ENCODE peak calls at places on chromosomes 16 and 17, in nine cellular contexts. One of them, this sample, is unnamed.

GRCh38 chr16:50946606-50947005 is 204.5 kb downstream of the SALL1 start:
- DNase-seq in H1: no peak
- DNase-seq in GM23248: no peak
- DNase-seq in adrenal gland: no peak
- DNase-seq in transverse colon: no peak
- DNase-seq in naive thymus-derived CD4-positive, alpha-beta T cell: no peak
- DNase-seq in CD8-positive, alpha-beta T cell: no peak
- DNase-seq in effector memory CD4-positive, alpha-beta T cell: no peak
- DNase-seq in pancreas: no peak
- DNase-seq in this sample: no peak

GRCh38 chr16:12120331-12120981 is 143.9 kb downstream of the SNX29 start:
- DNase-seq in H1: no peak
- DNase-seq in GM23248: no peak
- DNase-seq in adrenal gland: peak; percentile 65
- DNase-seq in transverse colon: peak; percentile 13
- DNase-seq in naive thymus-derived CD4-positive, alpha-beta T cell: no peak
- DNase-seq in CD8-positive, alpha-beta T cell: no peak
- DNase-seq in effector memory CD4-positive, alpha-beta T cell: no peak
- DNase-seq in pancreas: no peak
- DNase-seq in this sample: no peak

GRCh38 chr16:15808071-15808470 is 48.8 kb downstream of the MYH11 start:
- DNase-seq in H1: no peak
- DNase-seq in GM23248: no peak
- DNase-seq in adrenal gland: no peak
- DNase-seq in transverse colon: no peak
- DNase-seq in naive thymus-derived CD4-positive, alpha-beta T cell: no peak
- DNase-seq in CD8-positive, alpha-beta T cell: no peak
- DNase-seq in effector memory CD4-positive, alpha-beta T cell: no peak
- DNase-seq in pancreas: no peak
- DNase-seq in this sample: no peak

GRCh38 chr17:28317965-28318758 is 838 bp upstream of the TMEM97 start:
- DNase-seq in H1: no peak
- DNase-seq in GM23248: peak; percentile 30
- DNase-seq in adrenal gland: no peak
- DNase-seq in transverse colon: no peak
- DNase-seq in naive thymus-derived CD4-positive, alpha-beta T cell: no peak
- DNase-seq in CD8-positive, alpha-beta T cell: no peak
- DNase-seq in effector memory CD4-positive, alpha-beta T cell: no peak
- DNase-seq in pancreas: no peak
- DNase-seq in this sample: no peak

GRCh38 chr17:56373981-56374380 is 219.5 kb upstream of the NOG start:
- DNase-seq in H1: no peak
- DNase-seq in GM23248: no peak
- DNase-seq in adrenal gland: no peak
- DNase-seq in transverse colon: no peak
- DNase-seq in naive thymus-derived CD4-positive, alpha-beta T cell: no peak
- DNase-seq in CD8-positive, alpha-beta T cell: no peak
- DNase-seq in effector memory CD4-positive, alpha-beta T cell: no peak
- DNase-seq in pancreas: no peak
- DNase-seq in this sample: no peak

GRCh38 chr17:76477576-76477975 is 10.2 kb downstream of the AANAT start:
- DNase-seq in H1: no peak
- DNase-seq in GM23248: no peak
- DNase-seq in adrenal gland: no peak
- DNase-seq in transverse colon: no peak
- DNase-seq in naive thymus-derived CD4-positive, alpha-beta T cell: no peak
- DNase-seq in CD8-positive, alpha-beta T cell: no peak
- DNase-seq in effector memory CD4-positive, alpha-beta T cell: no peak
- DNase-seq in pancreas: no peak
- DNase-seq in this sample: no peak

GRCh38 chr17:50638572-50638850 is 3.8 kb downstream of the ABCC3 start:
- DNase-seq in H1: no peak
- DNase-seq in GM23248: peak; percentile 83
- DNase-seq in adrenal gland: no peak
- DNase-seq in transverse colon: no peak
- DNase-seq in naive thymus-derived CD4-positive, alpha-beta T cell: no peak
- DNase-seq in CD8-positive, alpha-beta T cell: no peak
- DNase-seq in effector memory CD4-positive, alpha-beta T cell: no peak
- DNase-seq in pancreas: no peak
- DNase-seq in this sample: no peak

GRCh38 chr16:49527621-49528020 is 154.0 kb downstream of the C16orf78 start:
- DNase-seq in H1: no peak
- DNase-seq in GM23248: no peak
- DNase-seq in adrenal gland: no peak
- DNase-seq in transverse colon: no peak
- DNase-seq in naive thymus-derived CD4-positive, alpha-beta T cell: no peak
- DNase-seq in CD8-positive, alpha-beta T cell: no peak
- DNase-seq in effector memory CD4-positive, alpha-beta T cell: no peak
- DNase-seq in pancreas: no peak
- DNase-seq in this sample: no peak

GRCh38 chr16:87333101-87333500 is 15.9 kb upstream of the C16orf95 start:
- DNase-seq in H1: no peak
- DNase-seq in GM23248: no peak
- DNase-seq in adrenal gland: no peak
- DNase-seq in transverse colon: no peak
- DNase-seq in naive thymus-derived CD4-positive, alpha-beta T cell: no peak
- DNase-seq in CD8-positive, alpha-beta T cell: no peak
- DNase-seq in effector memory CD4-positive, alpha-beta T cell: no peak
- DNase-seq in pancreas: no peak
- DNase-seq in this sample: no peak

GRCh38 chr16:26645629-26646028 is 421.1 kb upstream of the C16orf82 start:
- DNase-seq in H1: no peak
- DNase-seq in GM23248: peak; percentile 10
- DNase-seq in adrenal gland: peak; percentile 15
- DNase-seq in transverse colon: no peak
- DNase-seq in naive thymus-derived CD4-positive, alpha-beta T cell: no peak
- DNase-seq in CD8-positive, alpha-beta T cell: peak; percentile 27
- DNase-seq in effector memory CD4-positive, alpha-beta T cell: peak; percentile 8
- DNase-seq in pancreas: no peak
- DNase-seq in this sample: peak; percentile 44

GRCh38 chr16:59113009-59113408 is 378.9 kb upstream of the GOT2 start:
- DNase-seq in H1: no peak
- DNase-seq in GM23248: no peak
- DNase-seq in adrenal gland: no peak
- DNase-seq in transverse colon: no peak
- DNase-seq in naive thymus-derived CD4-positive, alpha-beta T cell: no peak
- DNase-seq in CD8-positive, alpha-beta T cell: no peak
- DNase-seq in effector memory CD4-positive, alpha-beta T cell: no peak
- DNase-seq in pancreas: no peak
- DNase-seq in this sample: no peak

GRCh38 chr17:75295220-75296158 is 6.3 kb upstream of the SLC25A19 start:
- DNase-seq in H1: no peak
- DNase-seq in GM23248: no peak
- DNase-seq in adrenal gland: peak; percentile 62
- DNase-seq in transverse colon: peak; percentile 38
- DNase-seq in naive thymus-derived CD4-positive, alpha-beta T cell: no peak
- DNase-seq in CD8-positive, alpha-beta T cell: no peak
- DNase-seq in effector memory CD4-positive, alpha-beta T cell: no peak
- DNase-seq in pancreas: no peak
- DNase-seq in this sample: no peak

DNA sequence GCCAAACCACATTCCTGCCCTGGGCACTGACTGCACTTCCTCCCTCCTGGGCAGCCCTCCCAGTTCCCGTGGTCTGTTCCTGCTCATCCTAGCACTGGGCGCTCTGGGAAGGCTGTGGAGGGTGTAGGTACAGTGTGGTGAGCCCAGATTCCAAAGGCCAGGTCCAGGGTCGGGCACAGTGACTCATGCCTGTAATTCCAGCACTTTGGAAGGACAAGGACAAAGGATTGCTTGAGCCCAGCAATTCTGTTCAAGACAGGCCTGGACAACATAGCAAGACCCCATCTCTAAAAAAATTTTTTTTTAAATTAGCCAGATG is 30.6 kb downstream of the C16orf74 start:
- DNase-seq in H1: no peak
- DNase-seq in GM23248: peak; percentile 15
- DNase-seq in adrenal gland: no peak
- DNase-seq in transverse colon: peak; percentile 49
- DNase-seq in naive thymus-derived CD4-positive, alpha-beta T cell: no peak
- DNase-seq in CD8-positive, alpha-beta T cell: no peak
- DNase-seq in effector memory CD4-positive, alpha-beta T cell: no peak
- DNase-seq in pancreas: no peak
- DNase-seq in this sample: no peak
- H3K4me1 ChIP-seq in H1: no peaks in the 10 kb centered on the region
- H3K4me1 ChIP-seq in GM23248: no peaks in the 10 kb centered on the region
- H3K4me1 ChIP-seq in adrenal gland: peaks cover 5% of the 10 kb centered on the region
- H3K4me1 ChIP-seq in transverse colon: no peaks in the 10 kb centered on the region
- H3K4me1 ChIP-seq in naive thymus-derived CD4-positive, alpha-beta T cell: no peaks in the 10 kb centered on the region
- H3K4me1 ChIP-seq in CD8-positive, alpha-beta T cell: peaks cover 19% of the 10 kb centered on the region
- H3K4me1 ChIP-seq in effector memory CD4-positive, alpha-beta T cell: no peaks in the 10 kb centered on the region
- H3K4me1 ChIP-seq in pancreas: no peaks in the 10 kb centered on the region
- H3K4me1 ChIP-seq in this sample: peaks cover 30% of the 10 kb centered on the region

DNA sequence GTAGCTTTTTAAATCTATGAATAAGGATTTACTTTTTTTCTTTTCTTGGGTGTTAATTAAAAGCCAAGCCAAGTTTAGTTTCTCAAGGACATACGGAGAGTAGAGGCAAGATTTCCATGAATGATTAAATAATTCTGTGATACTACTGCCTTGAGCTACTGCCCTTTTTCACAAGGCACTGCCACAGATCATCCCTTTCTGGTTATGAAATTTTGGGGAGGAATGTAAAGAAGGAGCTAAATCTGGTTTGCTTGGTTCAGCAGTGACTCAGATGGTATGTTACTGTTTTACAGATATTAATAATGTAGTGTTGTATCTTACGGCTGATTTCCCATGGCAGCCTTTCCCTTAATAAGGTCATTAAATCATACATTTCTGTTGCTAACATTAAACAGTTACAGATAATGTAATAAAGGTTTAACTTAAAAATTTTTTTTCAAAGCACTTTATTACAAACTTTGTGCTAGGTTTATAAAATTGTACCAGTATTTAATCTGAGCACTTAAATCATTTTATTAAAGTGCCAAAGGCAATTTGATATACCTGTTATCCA is 2.6 kb downstream of the WSB1 start:
- DNase-seq in H1: no peak
- DNase-seq in GM23248: peak; percentile 90
- DNase-seq in adrenal gland: no peak
- DNase-seq in transverse colon: no peak
- DNase-seq in naive thymus-derived CD4-positive, alpha-beta T cell: no peak
- DNase-seq in CD8-positive, alpha-beta T cell: no peak
- DNase-seq in effector memory CD4-positive, alpha-beta T cell: no peak
- DNase-seq in pancreas: no peak
- DNase-seq in this sample: no peak
- H3K4me1 ChIP-seq in H1: no peaks in the 10 kb centered on the region
- H3K4me1 ChIP-seq in GM23248: peaks cover 29% of the 10 kb centered on the region
- H3K4me1 ChIP-seq in adrenal gland: peaks cover 63% of the 10 kb centered on the region
- H3K4me1 ChIP-seq in transverse colon: peaks cover 40% of the 10 kb centered on the region
- H3K4me1 ChIP-seq in naive thymus-derived CD4-positive, alpha-beta T cell: peaks cover 26% of the 10 kb centered on the region
- H3K4me1 ChIP-seq in CD8-positive, alpha-beta T cell: peaks cover 45% of the 10 kb centered on the region
- H3K4me1 ChIP-seq in effector memory CD4-positive, alpha-beta T cell: peaks cover 27% of the 10 kb centered on the region
- H3K4me1 ChIP-seq in pancreas: peaks cover 6% of the 10 kb centered on the region
- H3K4me1 ChIP-seq in this sample: peaks cover 57% of the 10 kb centered on the region

GRCh38 chr17:72597354-72598087 is 476.7 kb downstream of the SOX9 start:
- DNase-seq in H1: no peak
- DNase-seq in GM23248: no peak
- DNase-seq in adrenal gland: no peak
- DNase-seq in transverse colon: no peak
- DNase-seq in naive thymus-derived CD4-positive, alpha-beta T cell: no peak
- DNase-seq in CD8-positive, alpha-beta T cell: no peak
- DNase-seq in effector memory CD4-positive, alpha-beta T cell: no peak
- DNase-seq in pancreas: no peak
- DNase-seq in this sample: no peak

GRCh38 chr17:72598705-72599104 is 477.9 kb downstream of the SOX9 start:
- DNase-seq in H1: no peak
- DNase-seq in GM23248: peak; percentile 34
- DNase-seq in adrenal gland: no peak
- DNase-seq in transverse colon: no peak
- DNase-seq in naive thymus-derived CD4-positive, alpha-beta T cell: no peak
- DNase-seq in CD8-positive, alpha-beta T cell: no peak
- DNase-seq in effector memory CD4-positive, alpha-beta T cell: no peak
- DNase-seq in pancreas: no peak
- DNase-seq in this sample: no peak

GRCh38 chr17:72600934-72601333 is 480.1 kb downstream of the SOX9 start:
- DNase-seq in H1: no peak
- DNase-seq in GM23248: peak; percentile 78
- DNase-seq in adrenal gland: no peak
- DNase-seq in transverse colon: no peak
- DNase-seq in naive thymus-derived CD4-positive, alpha-beta T cell: no peak
- DNase-seq in CD8-positive, alpha-beta T cell: no peak
- DNase-seq in effector memory CD4-positive, alpha-beta T cell: no peak
- DNase-seq in pancreas: no peak
- DNase-seq in this sample: no peak

GRCh38 chr17:72602517-72603345 is 481.9 kb downstream of the SOX9 start:
- DNase-seq in H1: peak; percentile 38
- DNase-seq in GM23248: peak; percentile 90
- DNase-seq in adrenal gland: no peak
- DNase-seq in transverse colon: peak; percentile 72
- DNase-seq in naive thymus-derived CD4-positive, alpha-beta T cell: no peak
- DNase-seq in CD8-positive, alpha-beta T cell: no peak
- DNase-seq in effector memory CD4-positive, alpha-beta T cell: no peak
- DNase-seq in pancreas: no peak
- DNase-seq in this sample: no peak

DNA sequence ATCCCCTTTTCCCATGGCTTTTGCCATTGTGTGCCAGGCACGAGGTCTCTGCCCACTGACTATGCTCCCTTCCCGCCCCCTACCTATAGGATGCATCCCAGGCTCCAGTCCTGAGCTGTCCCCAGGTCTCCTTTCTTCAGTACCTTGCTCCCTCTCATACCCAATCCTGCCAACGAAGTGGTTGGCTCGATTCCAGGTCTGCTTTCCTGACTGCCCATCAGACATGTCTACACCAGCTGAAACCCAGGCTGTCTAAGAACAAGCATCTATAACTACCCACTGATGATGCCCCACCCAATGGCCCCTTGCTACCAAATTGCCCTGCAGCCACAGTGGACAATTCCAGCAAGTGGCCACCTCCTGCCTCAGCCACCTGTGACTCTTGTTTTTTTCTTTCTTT is 479.1 kb downstream of the SOX9 start:
- DNase-seq in H1: no peak
- DNase-seq in GM23248: no peak
- DNase-seq in adrenal gland: no peak
- DNase-seq in transverse colon: no peak
- DNase-seq in naive thymus-derived CD4-positive, alpha-beta T cell: no peak
- DNase-seq in CD8-positive, alpha-beta T cell: no peak
- DNase-seq in effector memory CD4-positive, alpha-beta T cell: no peak
- DNase-seq in pancreas: no peak
- DNase-seq in this sample: no peak
- H3K4me1 ChIP-seq in H1: peaks cover 6% of the 10 kb centered on the region
- H3K4me1 ChIP-seq in GM23248: peaks cover 40% of the 10 kb centered on the region
- H3K4me1 ChIP-seq in adrenal gland: no peaks in the 10 kb centered on the region
- H3K4me1 ChIP-seq in transverse colon: peaks cover 15% of the 10 kb centered on the region
- H3K4me1 ChIP-seq in naive thymus-derived CD4-positive, alpha-beta T cell: no peaks in the 10 kb centered on the region
- H3K4me1 ChIP-seq in CD8-positive, alpha-beta T cell: no peaks in the 10 kb centered on the region
- H3K4me1 ChIP-seq in effector memory CD4-positive, alpha-beta T cell: no peaks in the 10 kb centered on the region
- H3K4me1 ChIP-seq in pancreas: no peaks in the 10 kb centered on the region
- H3K4me1 ChIP-seq in this sample: no peaks in the 10 kb centered on the region

DNA sequence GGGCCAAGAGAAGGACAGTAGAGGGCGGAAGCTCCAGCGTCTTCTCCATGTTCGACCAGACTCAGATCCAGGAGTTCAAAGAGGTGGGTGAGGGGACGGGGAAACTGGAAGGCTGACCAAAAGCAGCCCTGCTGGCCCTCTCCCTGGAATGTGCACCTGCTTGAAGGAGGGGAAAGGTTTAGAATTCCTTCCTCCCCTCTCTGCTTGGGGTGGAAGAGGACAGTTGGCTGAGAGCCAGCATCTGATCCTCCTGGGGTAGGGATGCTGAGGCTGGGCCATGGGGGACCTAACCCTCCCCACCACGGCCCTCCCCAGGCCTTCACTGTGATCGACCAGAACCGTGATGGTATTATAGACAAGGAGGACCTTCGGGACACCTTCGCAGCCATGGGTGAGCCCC is 1.2 kb downstream of the MYL11 start:
- DNase-seq in H1: no peak
- DNase-seq in GM23248: no peak
- DNase-seq in adrenal gland: no peak
- DNase-seq in transverse colon: no peak
- DNase-seq in naive thymus-derived CD4-positive, alpha-beta T cell: no peak
- DNase-seq in CD8-positive, alpha-beta T cell: no peak
- DNase-seq in effector memory CD4-positive, alpha-beta T cell: no peak
- DNase-seq in pancreas: no peak
- DNase-seq in this sample: peak; percentile 84
- H3K4me1 ChIP-seq in H1: no peaks in the 10 kb centered on the region
- H3K4me1 ChIP-seq in GM23248: peaks cover 8% of the 10 kb centered on the region
- H3K4me1 ChIP-seq in adrenal gland: peaks cover 23% of the 10 kb centered on the region
- H3K4me1 ChIP-seq in transverse colon: peaks cover 20% of the 10 kb centered on the region
- H3K4me1 ChIP-seq in naive thymus-derived CD4-positive, alpha-beta T cell: peaks cover 35% of the 10 kb centered on the region
- H3K4me1 ChIP-seq in CD8-positive, alpha-beta T cell: peaks cover 43% of the 10 kb centered on the region
- H3K4me1 ChIP-seq in effector memory CD4-positive, alpha-beta T cell: peaks cover 47% of the 10 kb centered on the region
- H3K4me1 ChIP-seq in pancreas: no peaks in the 10 kb centered on the region
- H3K4me1 ChIP-seq in this sample: peaks cover 30% of the 10 kb centered on the region